ENCODE peak calls at places on chromosomes 6 and 20, in four cellular contexts. M is IMR-90, G is H9, W is H1. K is an unnamed sample. For H3K4me1, the result is how much of the 10 kb centered on the place peaks cover.

GRCh38 chr6:117149324-117149723 is 116.0 kb upstream of the VGLL2 start:
- DNase-seq in M (no peak), G (no peak), W (no peak), K (no peak)

GRCh38 chr6:143119260-143119659 is 58.6 kb downstream of the AIG1 start:
- DNase-seq in M (no peak), G (no peak), W (no peak), K (no peak)

GRCh38 chr20:57999465-58000111 is 228.9 kb downstream of the ANKRD60 start:
- DNase-seq in G (no peak), W (no peak), M (no peak), K (peak)

GRCh38 chr6:116221931-116222330 is 31.9 kb downstream of the TSPYL4 start:
- DNase-seq in M (peak), W (no peak), G (no peak), K (no peak)

GRCh38 chr20:62056377-62056776 is 9.3 kb downstream of the TAF4 start:
- DNase-seq in W (no peak), M (no peak), G (no peak), K (no peak)

GRCh38 chr20:34260208-34260942 is 19.2 kb downstream of the ASIP start:
- DNase-seq in M (peak), G (no peak), W (no peak), K (no peak)

GRCh38 chr20:25372584-25373336 is 17.9 kb downstream of the ABHD12 start:
- DNase-seq in W (no peak), M (peak), G (no peak), K (no peak)

GRCh38 chr20:24705486-24705885 is 236.1 kb downstream of the SYNDIG1 start:
- DNase-seq in W (no peak), G (no peak), M (no peak), K (no peak)

GRCh38 chr6:53359843-53360834 is 11.4 kb upstream of the ELOVL5 start:
- DNase-seq in W (no peak), G (no peak), M (peak), K (peak)

GRCh38 chr6:137903933-137904821 is 37.1 kb downstream of the TNFAIP3 start:
- DNase-seq in G (no peak), M (peak), W (no peak), K (no peak)

GRCh38 chr20:64038252-64038578 is 2.2 kb downstream of the C20orf204 start:
- DNase-seq in M (no peak), G (peak), W (no peak), K (no peak)

GRCh38 chr6:35295521-35296315 is 1.9 kb upstream of the DEF6 start:
- DNase-seq in M (no peak), G (no peak), W (no peak), K (no peak)
- H3K4me1 ChIP-seq in M (under half), G (under half), W (under half), K (under half)

GRCh38 chr20:31987744-31988143 is 19.8 kb downstream of the XKR7 start:
- DNase-seq in W (no peak), G (no peak), M (no peak), K (peak)

GRCh38 chr20:31988430-31989015 is 20.6 kb downstream of the XKR7 start:
- DNase-seq in M (no peak), W (no peak), G (no peak), K (no peak)

GRCh38 chr20:31992086-31992485 is 18.2 kb upstream of the CCM2L start:
- DNase-seq in G (no peak), M (no peak), W (no peak), K (no peak)

GRCh38 chr20:31989030-31989645 is 21.1 kb upstream of the CCM2L start:
- DNase-seq in G (no peak), M (no peak), W (no peak), K (no peak)

GRCh38 chr20:31990958-31991705 is 19.1 kb upstream of the CCM2L start:
- DNase-seq in M (no peak), W (no peak), G (no peak), K (no peak)
- H4K5ac ChIP-seq in M (no peak), W (no peak), G (no peak), K (no peak)

GRCh38 chr6:35490821-35491557 is 5.9 kb downstream of the TEAD3 start:
- DNase-seq in W (no peak), G (no peak), M (no peak), K (no peak)
- H3K4me1 ChIP-seq in W (half or more), G (under half), M (half or more), K (under half)

GRCh38 chr6:113168057-113168456 is 689.1 kb upstream of the MARCKS start:
- DNase-seq in G (no peak), M (no peak), W (no peak), K (no peak)

GRCh38 chr6:113172531-113172966 is 684.6 kb upstream of the MARCKS start:
- DNase-seq in G (no peak), W (no peak), M (no peak), K (no peak)

GRCh38 chr6:113169484-113169883 is 687.7 kb upstream of the MARCKS start:
- DNase-seq in G (no peak), W (no peak), M (peak), K (no peak)

GRCh38 chr6:113171882-113172281 is 685.3 kb upstream of the MARCKS start:
- DNase-seq in G (no peak), W (no peak), M (no peak), K (no peak)

DNA sequence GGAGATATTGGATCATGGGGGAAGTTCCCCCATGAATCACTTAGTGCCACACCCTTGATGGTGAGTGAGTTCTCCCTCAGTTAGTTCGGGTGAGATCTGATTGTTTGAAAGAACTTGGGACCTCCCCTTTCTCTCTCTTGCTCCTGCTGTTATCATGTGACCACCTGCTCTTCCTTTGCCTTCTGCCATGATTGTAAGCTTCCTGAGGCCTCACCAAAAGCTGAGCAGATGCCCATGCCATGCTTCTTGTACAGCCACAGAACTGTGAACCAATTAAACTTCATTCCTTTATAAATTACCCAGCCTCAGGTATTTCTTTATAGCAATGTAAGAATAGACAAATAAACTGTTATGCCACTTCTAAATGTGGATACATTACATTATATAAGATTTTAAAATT is 686.7 kb upstream of the MARCKS start:
- DNase-seq in W (no peak), G (no peak), M (no peak), K (no peak)
- H4K5ac ChIP-seq in W (no peak), G (no peak), M (no peak), K (no peak)

K was measured in mesendoderm.